ENCODE peak calls at places on chromosomes 13 and 19, in four cellular contexts. N, K, Z and R are unnamed samples.

GRCh38 chr13:99339736-99340392 is 32.7 kb upstream of the GPR183 start:
- DNase-seq in N (no peak), K (no peak), Z (peak), R (no peak)

GRCh38 chr19:19711934-19712828 is 20.7 kb downstream of the ZNF14 start:
- DNase-seq in N (no peak), K (no peak), Z (no peak), R (no peak)

GRCh38 chr19:43749898-43750297 is 4.9 kb downstream of the SMG9 start:
- DNase-seq in N (no peak), K (no peak), Z (no peak), R (no peak)

GRCh38 chr13:107170270-107170931 is 602.5 kb upstream of the ARGLU1 start:
- DNase-seq in N (no peak), K (peak), Z (no peak), R (no peak)

GRCh38 chr13:51682691-51683090 is 98.4 kb downstream of the WDFY2 start:
- DNase-seq in N (no peak), K (no peak), Z (no peak), R (no peak)

GRCh38 chr13:76991432-76991795 is 467 bp upstream of the CLN5 start:
- DNase-seq in N (no peak), K (no peak), Z (no peak), R (no peak)

GRCh38 chr13:113670541-113670940 is 3.5 kb downstream of the GRK1 start:
- DNase-seq in N (no peak), K (no peak), Z (no peak), R (peak)

GRCh38 chr19:48506138-48506733 is 5.4 kb downstream of the LMTK3 start:
- DNase-seq in N (peak), K (peak), Z (peak), R (no peak)

GRCh38 chr13:97280478-97280877 is 58.3 kb downstream of the MBNL2 start:
- DNase-seq in N (no peak), K (peak), Z (no peak), R (no peak)

GRCh38 chr13:23703241-23703640 is 133.0 kb downstream of the TNFRSF19 start:
- DNase-seq in N (no peak), K (no peak), Z (no peak), R (no peak)

GRCh38 chr13:99385161-99385560 is 78.0 kb upstream of the GPR183 start:
- DNase-seq in N (no peak), K (no peak), Z (no peak), R (no peak)

GRCh38 chr19:10517361-10517759 is at the start of gene S1PR5:
- DNase-seq in N (no peak), K (peak), Z (peak), R (peak)

GRCh38 chr19:17942582-17943283 is 9.9 kb downstream of the CCDC124 start:
- DNase-seq in N (no peak), K (no peak), Z (peak), R (peak)

GRCh38 chr19:3289971-3290569 is 65.6 kb downstream of the CELF5 start:
- DNase-seq in N (no peak), K (peak), Z (no peak), R (no peak)

GRCh38 chr19:13830761-13831481 is 35.7 kb downstream of the ZSWIM4 start:
- DNase-seq in N (no peak), K (no peak), Z (no peak), R (no peak)

GRCh38 chr13:112819111-112819510 is 129.3 kb downstream of the ATP11A start:
- DNase-seq in N (no peak), K (no peak), Z (no peak), R (no peak)

GRCh38 chr19:8441725-8442544 is 2.8 kb upstream of the HNRNPM start:
- DNase-seq in N (no peak), K (no peak), Z (no peak), R (peak)

GRCh38 chr19:8446055-8446709 is 1.4 kb downstream of the HNRNPM start:
- DNase-seq in N (no peak), K (no peak), Z (no peak), R (no peak)

GRCh38 chr19:8444677-8445487 is at the start of gene HNRNPM:
- DNase-seq in N (peak), K (peak), Z (peak), R (peak)

GRCh38 chr19:8449830-8450229 is 5.1 kb downstream of the HNRNPM start:
- DNase-seq in N (peak), K (no peak), Z (no peak), R (no peak)

GRCh38 chr19:8445488-8446001 is 770 bp downstream of the HNRNPM start:
- DNase-seq in N (no peak), K (peak), Z (peak), R (peak)
- TF ChIP-seq FOXJ3 in N (no peak), K (no peak), Z (no peak), R (no peak)

GRCh38 chr19:23071087-23071511 is 45.7 kb upstream of the ZNF730 start:
- DNase-seq in N (no peak), K (peak), Z (peak), R (peak)
- TF ChIP-seq FOXJ3 in N (no peak), K (no peak), Z (no peak), R (no peak)

GRCh38 chr19:16249826-16250434 is 52.2 kb downstream of the AP1M1 start:
- DNase-seq in N (no peak), K (no peak), Z (no peak), R (no peak)
- TF ChIP-seq FOXJ3 in N (no peak), K (no peak), Z (no peak), R (no peak)

GRCh38 chr13:37295046-37295445 is 189.6 kb upstream of the CSNK1A1L start:
- DNase-seq in N (no peak), K (no peak), Z (no peak), R (no peak)
- TF ChIP-seq FOXJ3 in N (no peak), K (no peak), Z (no peak), R (no peak)

GRCh38 chr19:39811064-39811463 is 22.9 kb downstream of the DYRK1B start:
- DNase-seq in N (no peak), K (no peak), Z (no peak), R (no peak)

GRCh38 chr19:39816287-39817048 is 17.5 kb downstream of the DYRK1B start:
- DNase-seq in N (no peak), K (no peak), Z (no peak), R (no peak)

GRCh38 chr19:39810424-39810823 is 23.5 kb downstream of the DYRK1B start:
- DNase-seq in N (no peak), K (no peak), Z (no peak), R (no peak)

GRCh38 chr19:39814595-39814994 is 19.4 kb downstream of the DYRK1B start:
- DNase-seq in N (no peak), K (no peak), Z (no peak), R (no peak)

GRCh38 chr19:39813264-39813998 is 20.5 kb downstream of the DYRK1B start:
- DNase-seq in N (no peak), K (no peak), Z (no peak), R (no peak)
- TF ChIP-seq FOXJ3 in N (no peak), K (no peak), Z (no peak), R (no peak)

GRCh38 chr19:49645995-49646394 is 4.0 kb downstream of the SCAF1 start:
- DNase-seq in N (no peak), K (no peak), Z (no peak), R (no peak)

GRCh38 chr19:49645592-49645991 is 3.6 kb downstream of the SCAF1 start:
- DNase-seq in N (no peak), K (no peak), Z (no peak), R (no peak)

GRCh38 chr19:49641688-49642487 is at the start of gene SCAF1:
- DNase-seq in N (peak), K (peak), Z (peak), R (peak)

GRCh38 chr19:49642488-49643035 is 553 bp downstream of the SCAF1 start:
- DNase-seq in N (no peak), K (peak), Z (peak), R (no peak)

GRCh38 chr19:49643466-49643865 is 1.5 kb downstream of the SCAF1 start:
- DNase-seq in N (no peak), K (no peak), Z (peak), R (no peak)
- TF ChIP-seq FOXJ3 in N (no peak), K (no peak), Z (no peak), R (no peak)